ENCODE peak calls at places on chromosomes 1 and 21, in nine cellular contexts. One of them, this sample, is unnamed.

GRCh38 chr1:98749152-98749756 is 87.7 kb downstream of the SNX7 start:
- DNase-seq in HFF-Myc: no peak
- DNase-seq in hepatocyte: peak
- DNase-seq in bronchial epithelial cell: peak
- DNase-seq in stomach: no peak
- DNase-seq in AG10803: peak
- DNase-seq in fibroblast of mammary gland: peak
- DNase-seq in pancreas: no peak
- DNase-seq in body of pancreas: no peak
- DNase-seq in this sample: no peak

GRCh38 chr1:33338495-33339211 is 17.8 kb upstream of the A3GALT2 start:
- DNase-seq in AG10803: peak
- DNase-seq in pancreas: no peak
- DNase-seq in hepatocyte: peak
- DNase-seq in bronchial epithelial cell: peak
- DNase-seq in body of pancreas: peak
- DNase-seq in stomach: peak
- DNase-seq in HFF-Myc: no peak
- DNase-seq in fibroblast of mammary gland: peak
- DNase-seq in this sample: peak

GRCh38 chr1:53189061-53189460 is 7.6 kb upstream of the CPT2 start:
- DNase-seq in pancreas: no peak
- DNase-seq in bronchial epithelial cell: no peak
- DNase-seq in AG10803: no peak
- DNase-seq in hepatocyte: no peak
- DNase-seq in body of pancreas: no peak
- DNase-seq in HFF-Myc: no peak
- DNase-seq in fibroblast of mammary gland: no peak
- DNase-seq in stomach: no peak
- DNase-seq in this sample: no peak

GRCh38 chr1:181482521-181483083 is 715 bp upstream of the CACNA1E start:
- DNase-seq in hepatocyte: peak
- DNase-seq in HFF-Myc: no peak
- DNase-seq in pancreas: peak
- DNase-seq in body of pancreas: peak
- DNase-seq in fibroblast of mammary gland: peak
- DNase-seq in bronchial epithelial cell: peak
- DNase-seq in AG10803: peak
- DNase-seq in stomach: peak
- DNase-seq in this sample: no peak

GRCh38 chr21:17848228-17848627 is 29.1 kb upstream of the C21orf91 start:
- DNase-seq in HFF-Myc: peak
- DNase-seq in AG10803: peak
- DNase-seq in pancreas: no peak
- DNase-seq in bronchial epithelial cell: peak
- DNase-seq in stomach: no peak
- DNase-seq in body of pancreas: peak
- DNase-seq in fibroblast of mammary gland: peak
- DNase-seq in hepatocyte: peak
- DNase-seq in this sample: peak

GRCh38 chr1:248828845-248829244 is 3.1 kb upstream of the SH3BP5L start:
- DNase-seq in body of pancreas: no peak
- DNase-seq in stomach: no peak
- DNase-seq in pancreas: no peak
- DNase-seq in hepatocyte: peak
- DNase-seq in fibroblast of mammary gland: peak
- DNase-seq in bronchial epithelial cell: peak
- DNase-seq in AG10803: peak
- DNase-seq in HFF-Myc: no peak
- DNase-seq in this sample: no peak

GRCh38 chr1:28123461-28123961 is 35.1 kb upstream of the EYA3 start:
- DNase-seq in AG10803: peak
- DNase-seq in stomach: no peak
- DNase-seq in hepatocyte: no peak
- DNase-seq in HFF-Myc: no peak
- DNase-seq in pancreas: no peak
- DNase-seq in fibroblast of mammary gland: peak
- DNase-seq in body of pancreas: no peak
- DNase-seq in bronchial epithelial cell: peak
- DNase-seq in this sample: no peak

GRCh38 chr1:172957491-172957890 is 93.2 kb downstream of the TNFSF18 start:
- DNase-seq in fibroblast of mammary gland: no peak
- DNase-seq in HFF-Myc: no peak
- DNase-seq in AG10803: no peak
- DNase-seq in stomach: no peak
- DNase-seq in bronchial epithelial cell: no peak
- DNase-seq in body of pancreas: no peak
- DNase-seq in pancreas: no peak
- DNase-seq in hepatocyte: no peak
- DNase-seq in this sample: no peak

GRCh38 chr1:41679531-41679930 is 195.0 kb upstream of the EDN2 start:
- DNase-seq in fibroblast of mammary gland: no peak
- DNase-seq in AG10803: no peak
- DNase-seq in stomach: no peak
- DNase-seq in hepatocyte: no peak
- DNase-seq in body of pancreas: no peak
- DNase-seq in HFF-Myc: no peak
- DNase-seq in pancreas: no peak
- DNase-seq in bronchial epithelial cell: peak
- DNase-seq in this sample: no peak

GRCh38 chr1:2783435-2784397 is 17.8 kb downstream of the TTC34 start:
- DNase-seq in bronchial epithelial cell: no peak
- DNase-seq in hepatocyte: no peak
- DNase-seq in fibroblast of mammary gland: no peak
- DNase-seq in stomach: no peak
- DNase-seq in HFF-Myc: no peak
- DNase-seq in body of pancreas: no peak
- DNase-seq in AG10803: no peak
- DNase-seq in pancreas: no peak
- DNase-seq in this sample: no peak

GRCh38 chr21:42407476-42407875 is 3.8 kb downstream of the UBASH3A start:
- DNase-seq in pancreas: no peak
- DNase-seq in fibroblast of mammary gland: no peak
- DNase-seq in body of pancreas: no peak
- DNase-seq in HFF-Myc: no peak
- DNase-seq in hepatocyte: no peak
- DNase-seq in stomach: no peak
- DNase-seq in bronchial epithelial cell: no peak
- DNase-seq in AG10803: no peak
- DNase-seq in this sample: no peak

GRCh38 chr1:50981741-50982140 is 11.7 kb downstream of the CDKN2C start:
- DNase-seq in stomach: no peak
- DNase-seq in HFF-Myc: no peak
- DNase-seq in AG10803: peak
- DNase-seq in hepatocyte: no peak
- DNase-seq in bronchial epithelial cell: no peak
- DNase-seq in pancreas: no peak
- DNase-seq in body of pancreas: no peak
- DNase-seq in fibroblast of mammary gland: peak
- DNase-seq in this sample: no peak
- H3K4me3 ChIP-seq in stomach: no peak
- H3K4me3 ChIP-seq in HFF-Myc: no peak
- H3K4me3 ChIP-seq in AG10803: no peak
- H3K4me3 ChIP-seq in hepatocyte: no peak
- H3K4me3 ChIP-seq in bronchial epithelial cell: no peak
- H3K4me3 ChIP-seq in pancreas: no peak
- H3K4me3 ChIP-seq in body of pancreas: no peak
- H3K4me3 ChIP-seq in fibroblast of mammary gland: no peak
- H3K4me3 ChIP-seq in this sample: no peak

GRCh38 chr1:201783572-201783971 is 45.4 kb upstream of the IPO9 start:
- DNase-seq in bronchial epithelial cell: no peak
- DNase-seq in HFF-Myc: no peak
- DNase-seq in body of pancreas: no peak
- DNase-seq in pancreas: no peak
- DNase-seq in hepatocyte: no peak
- DNase-seq in fibroblast of mammary gland: no peak
- DNase-seq in stomach: no peak
- DNase-seq in AG10803: no peak
- DNase-seq in this sample: no peak
- TF ChIP-seq CTCF in bronchial epithelial cell: no peak
- TF ChIP-seq CTCF in HFF-Myc: no peak
- TF ChIP-seq CTCF in body of pancreas: no peak
- TF ChIP-seq CTCF in pancreas: no peak
- TF ChIP-seq CTCF in hepatocyte: no peak
- TF ChIP-seq CTCF in fibroblast of mammary gland: no peak
- TF ChIP-seq CTCF in stomach: no peak
- TF ChIP-seq CTCF in AG10803: peak
- TF ChIP-seq CTCF in this sample: no peak

DNA sequence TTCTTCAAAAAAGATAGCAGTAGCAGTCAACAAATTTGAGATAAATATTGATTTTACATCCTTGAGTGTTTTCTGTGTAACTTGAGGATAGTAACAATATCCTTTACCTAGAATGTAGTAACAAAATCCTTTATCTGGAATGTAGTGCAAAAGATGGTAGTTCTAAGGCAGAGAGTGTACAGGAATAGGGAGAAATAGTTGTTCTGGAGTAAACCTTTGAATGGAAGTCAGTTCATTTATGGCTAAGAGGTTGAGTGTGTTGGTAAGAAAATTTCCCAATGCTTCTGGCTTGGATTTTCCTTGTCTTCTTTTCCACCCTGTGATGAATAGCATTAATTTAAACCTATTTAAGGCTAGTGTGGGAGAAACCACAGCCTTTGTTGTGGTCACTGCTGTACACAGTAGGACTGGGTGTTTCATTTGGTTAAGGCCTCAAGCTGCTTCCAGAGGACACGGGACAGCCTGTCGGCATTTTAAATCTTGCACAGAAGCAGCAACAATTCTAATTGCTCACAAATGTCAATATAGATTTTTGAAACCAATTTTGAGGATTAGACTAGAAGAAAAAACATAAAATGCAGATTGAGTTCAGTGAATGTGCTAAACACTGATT is 11.3 kb downstream of the NFIA start:
- DNase-seq in pancreas: no peak
- DNase-seq in HFF-Myc: no peak
- DNase-seq in fibroblast of mammary gland: peak
- DNase-seq in hepatocyte: no peak
- DNase-seq in body of pancreas: no peak
- DNase-seq in bronchial epithelial cell: no peak
- DNase-seq in stomach: no peak
- DNase-seq in AG10803: peak
- DNase-seq in this sample: no peak
- H3K4me3 ChIP-seq in pancreas: no peak
- H3K4me3 ChIP-seq in HFF-Myc: no peak
- H3K4me3 ChIP-seq in fibroblast of mammary gland: no peak
- H3K4me3 ChIP-seq in hepatocyte: no peak
- H3K4me3 ChIP-seq in body of pancreas: no peak
- H3K4me3 ChIP-seq in bronchial epithelial cell: no peak
- H3K4me3 ChIP-seq in stomach: no peak
- H3K4me3 ChIP-seq in AG10803: no peak
- H3K4me3 ChIP-seq in this sample: no peak

DNA sequence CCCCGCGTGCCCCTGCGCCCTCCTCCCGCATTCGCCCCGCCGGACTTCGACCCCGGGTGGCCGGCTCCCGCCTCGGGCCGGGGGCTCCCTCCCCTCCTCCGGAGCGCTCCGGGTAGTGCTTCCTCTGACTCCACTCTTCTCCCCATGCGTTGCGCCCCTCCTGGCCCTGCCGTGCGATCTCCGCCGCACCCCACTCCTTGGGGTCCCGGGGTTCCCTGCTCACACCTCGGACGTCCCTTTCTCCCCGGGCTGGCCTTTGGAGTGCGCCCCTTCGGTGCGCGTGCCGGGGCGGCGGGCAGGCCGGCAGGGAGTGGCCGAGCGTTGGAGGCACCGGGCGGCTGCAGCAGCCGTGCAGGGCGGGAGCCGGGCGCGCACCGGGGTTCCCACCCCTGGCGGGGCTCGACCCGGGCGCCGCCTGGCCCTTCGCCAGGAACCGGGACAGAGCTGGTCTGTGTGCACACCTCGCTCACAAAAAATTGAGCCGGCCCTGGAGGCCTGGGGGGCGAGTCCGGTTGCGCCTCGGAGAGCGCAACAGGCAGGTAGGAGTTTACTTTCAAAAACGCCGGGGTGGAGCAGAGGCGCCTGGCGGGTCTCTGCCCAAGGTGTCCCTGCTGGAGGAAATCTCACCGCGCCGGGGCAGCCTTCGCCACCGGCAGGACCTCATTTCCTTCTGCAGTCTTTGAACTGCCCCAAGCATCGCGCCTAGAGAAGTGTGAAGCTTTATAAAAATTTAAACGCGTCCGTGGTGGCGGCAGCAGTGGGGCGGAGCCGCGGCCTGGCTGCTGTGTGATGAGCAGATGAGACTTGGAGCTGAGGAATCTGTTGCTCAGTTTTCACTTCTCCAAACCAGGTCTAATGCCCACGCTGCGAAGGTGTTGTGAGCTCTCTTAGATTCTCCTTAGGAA is 650 bp downstream of the VANGL1 start:
- DNase-seq in fibroblast of mammary gland: peak
- DNase-seq in hepatocyte: peak
- DNase-seq in bronchial epithelial cell: peak
- DNase-seq in HFF-Myc: no peak
- DNase-seq in AG10803: peak
- DNase-seq in body of pancreas: peak
- DNase-seq in stomach: peak
- DNase-seq in pancreas: peak
- DNase-seq in this sample: no peak
- TF ChIP-seq CTCF in fibroblast of mammary gland: no peak
- TF ChIP-seq CTCF in hepatocyte: peak
- TF ChIP-seq CTCF in bronchial epithelial cell: peak
- TF ChIP-seq CTCF in HFF-Myc: no peak
- TF ChIP-seq CTCF in AG10803: no peak
- TF ChIP-seq CTCF in body of pancreas: peak
- TF ChIP-seq CTCF in stomach: no peak
- TF ChIP-seq CTCF in pancreas: no peak
- TF ChIP-seq CTCF in this sample: peak

GRCh38 chr1:26094677-26095383 is 16.8 kb upstream of the PDIK1L start:
- DNase-seq in HFF-Myc: no peak
- DNase-seq in AG10803: peak
- DNase-seq in fibroblast of mammary gland: peak
- DNase-seq in pancreas: peak
- DNase-seq in bronchial epithelial cell: no peak
- DNase-seq in stomach: no peak
- DNase-seq in body of pancreas: peak
- DNase-seq in hepatocyte: peak
- DNase-seq in this sample: no peak
- H3K4me3 ChIP-seq in HFF-Myc: no peak
- H3K4me3 ChIP-seq in AG10803: no peak
- H3K4me3 ChIP-seq in fibroblast of mammary gland: no peak
- H3K4me3 ChIP-seq in pancreas: no peak
- H3K4me3 ChIP-seq in bronchial epithelial cell: no peak
- H3K4me3 ChIP-seq in stomach: no peak
- H3K4me3 ChIP-seq in body of pancreas: no peak
- H3K4me3 ChIP-seq in hepatocyte: no peak
- H3K4me3 ChIP-seq in this sample: no peak

GRCh38 chr1:6999826-7000225 is 214.6 kb downstream of the CAMTA1 start:
- DNase-seq in body of pancreas: no peak
- DNase-seq in bronchial epithelial cell: no peak
- DNase-seq in stomach: no peak
- DNase-seq in fibroblast of mammary gland: no peak
- DNase-seq in HFF-Myc: no peak
- DNase-seq in AG10803: no peak
- DNase-seq in hepatocyte: no peak
- DNase-seq in pancreas: no peak
- DNase-seq in this sample: no peak
- TF ChIP-seq CTCF in body of pancreas: no peak
- TF ChIP-seq CTCF in bronchial epithelial cell: no peak
- TF ChIP-seq CTCF in stomach: no peak
- TF ChIP-seq CTCF in fibroblast of mammary gland: no peak
- TF ChIP-seq CTCF in HFF-Myc: no peak
- TF ChIP-seq CTCF in AG10803: no peak
- TF ChIP-seq CTCF in hepatocyte: no peak
- TF ChIP-seq CTCF in pancreas: no peak
- TF ChIP-seq CTCF in this sample: no peak